ENCODE peak calls at places on chromosomes 4 and X, in six cellular contexts. One of them, this sample, is unnamed.

GRCh38 chrX:97026406-97026805 is 142.7 kb downstream of the RPA4 start:
- DNase-seq in HS-5: no peak
- DNase-seq in activated T-helper 1 cell treated with anti-CD3 and anti-CD28 coated beads, Interleukin-12 subunit alpha, Interleukin-12 subunit beta, Interleukin-2, Interleukin-4 antibody, amounts not matched to agents 30 ng/mL and 10 ng/mL and 1 ng/mL, durations not matched to agents 14 hours and 24 hours and 36 hours: no peak
- DNase-seq in T-helper 9 cell: no peak
- DNase-seq in upper lobe of left lung: no peak
- DNase-seq in NCI-H345: peak
- DNase-seq in this sample: no peak

GRCh38 chr4:4379540-4380087 is 7.3 kb upstream of the NSG1 start:
- DNase-seq in HS-5: no peak
- DNase-seq in activated T-helper 1 cell treated with anti-CD3 and anti-CD28 coated beads, Interleukin-12 subunit alpha, Interleukin-12 subunit beta, Interleukin-2, Interleukin-4 antibody, amounts not matched to agents 30 ng/mL and 10 ng/mL and 1 ng/mL, durations not matched to agents 14 hours and 24 hours and 36 hours: no peak
- DNase-seq in T-helper 9 cell: no peak
- DNase-seq in upper lobe of left lung: no peak
- DNase-seq in NCI-H345: no peak
- DNase-seq in this sample: no peak

GRCh38 chrX:108397627-108398392 is 40.4 kb downstream of the COL4A6 start:
- DNase-seq in HS-5: peak
- DNase-seq in activated T-helper 1 cell treated with anti-CD3 and anti-CD28 coated beads, Interleukin-12 subunit alpha, Interleukin-12 subunit beta, Interleukin-2, Interleukin-4 antibody, amounts not matched to agents 30 ng/mL and 10 ng/mL and 1 ng/mL, durations not matched to agents 14 hours and 24 hours and 36 hours: no peak
- DNase-seq in T-helper 9 cell: no peak
- DNase-seq in upper lobe of left lung: no peak
- DNase-seq in NCI-H345: no peak
- DNase-seq in this sample: no peak

GRCh38 chrX:145848451-145848850 is 30.8 kb downstream of the SLITRK2 start:
- DNase-seq in HS-5: no peak
- DNase-seq in activated T-helper 1 cell treated with anti-CD3 and anti-CD28 coated beads, Interleukin-12 subunit alpha, Interleukin-12 subunit beta, Interleukin-2, Interleukin-4 antibody, amounts not matched to agents 30 ng/mL and 10 ng/mL and 1 ng/mL, durations not matched to agents 14 hours and 24 hours and 36 hours: no peak
- DNase-seq in T-helper 9 cell: no peak
- DNase-seq in upper lobe of left lung: no peak
- DNase-seq in NCI-H345: no peak
- DNase-seq in this sample: no peak

GRCh38 chrX:41561045-41561444 is 113.9 kb downstream of the NYX start:
- DNase-seq in HS-5: peak
- DNase-seq in activated T-helper 1 cell treated with anti-CD3 and anti-CD28 coated beads, Interleukin-12 subunit alpha, Interleukin-12 subunit beta, Interleukin-2, Interleukin-4 antibody, amounts not matched to agents 30 ng/mL and 10 ng/mL and 1 ng/mL, durations not matched to agents 14 hours and 24 hours and 36 hours: peak
- DNase-seq in T-helper 9 cell: no peak
- DNase-seq in upper lobe of left lung: peak
- DNase-seq in NCI-H345: no peak
- DNase-seq in this sample: peak

GRCh38 chrX:9466115-9466495 is 1.2 kb downstream of the TBL1X start:
- DNase-seq in HS-5: no peak
- DNase-seq in activated T-helper 1 cell treated with anti-CD3 and anti-CD28 coated beads, Interleukin-12 subunit alpha, Interleukin-12 subunit beta, Interleukin-2, Interleukin-4 antibody, amounts not matched to agents 30 ng/mL and 10 ng/mL and 1 ng/mL, durations not matched to agents 14 hours and 24 hours and 36 hours: peak
- DNase-seq in T-helper 9 cell: no peak
- DNase-seq in upper lobe of left lung: peak
- DNase-seq in NCI-H345: peak
- DNase-seq in this sample: no peak

GRCh38 chrX:30831082-30831481 is 58.0 kb downstream of the TAB3 start:
- DNase-seq in HS-5: no peak
- DNase-seq in activated T-helper 1 cell treated with anti-CD3 and anti-CD28 coated beads, Interleukin-12 subunit alpha, Interleukin-12 subunit beta, Interleukin-2, Interleukin-4 antibody, amounts not matched to agents 30 ng/mL and 10 ng/mL and 1 ng/mL, durations not matched to agents 14 hours and 24 hours and 36 hours: peak
- DNase-seq in T-helper 9 cell: no peak
- DNase-seq in upper lobe of left lung: no peak
- DNase-seq in NCI-H345: no peak
- DNase-seq in this sample: no peak

GRCh38 chr4:128649575-128650205 is 159.8 kb upstream of the JADE1 start:
- DNase-seq in HS-5: peak
- DNase-seq in activated T-helper 1 cell treated with anti-CD3 and anti-CD28 coated beads, Interleukin-12 subunit alpha, Interleukin-12 subunit beta, Interleukin-2, Interleukin-4 antibody, amounts not matched to agents 30 ng/mL and 10 ng/mL and 1 ng/mL, durations not matched to agents 14 hours and 24 hours and 36 hours: no peak
- DNase-seq in T-helper 9 cell: no peak
- DNase-seq in upper lobe of left lung: no peak
- DNase-seq in NCI-H345: no peak
- DNase-seq in this sample: no peak

GRCh38 chr4:16667464-16667863 is 231.0 kb downstream of the LDB2 start:
- DNase-seq in HS-5: peak
- DNase-seq in activated T-helper 1 cell treated with anti-CD3 and anti-CD28 coated beads, Interleukin-12 subunit alpha, Interleukin-12 subunit beta, Interleukin-2, Interleukin-4 antibody, amounts not matched to agents 30 ng/mL and 10 ng/mL and 1 ng/mL, durations not matched to agents 14 hours and 24 hours and 36 hours: no peak
- DNase-seq in T-helper 9 cell: no peak
- DNase-seq in upper lobe of left lung: no peak
- DNase-seq in NCI-H345: no peak
- DNase-seq in this sample: no peak

GRCh38 chr4:20638825-20639224 is 61.4 kb upstream of the PACRGL start:
- DNase-seq in HS-5: no peak
- DNase-seq in activated T-helper 1 cell treated with anti-CD3 and anti-CD28 coated beads, Interleukin-12 subunit alpha, Interleukin-12 subunit beta, Interleukin-2, Interleukin-4 antibody, amounts not matched to agents 30 ng/mL and 10 ng/mL and 1 ng/mL, durations not matched to agents 14 hours and 24 hours and 36 hours: no peak
- DNase-seq in T-helper 9 cell: no peak
- DNase-seq in upper lobe of left lung: no peak
- DNase-seq in NCI-H345: peak
- DNase-seq in this sample: no peak

GRCh38 chr4:3291969-3292570 is 751 bp upstream of the RGS12 start:
- DNase-seq in HS-5: no peak
- DNase-seq in activated T-helper 1 cell treated with anti-CD3 and anti-CD28 coated beads, Interleukin-12 subunit alpha, Interleukin-12 subunit beta, Interleukin-2, Interleukin-4 antibody, amounts not matched to agents 30 ng/mL and 10 ng/mL and 1 ng/mL, durations not matched to agents 14 hours and 24 hours and 36 hours: no peak
- DNase-seq in T-helper 9 cell: no peak
- DNase-seq in upper lobe of left lung: peak
- DNase-seq in NCI-H345: peak
- DNase-seq in this sample: no peak

GRCh38 chrX:1249101-1249887 is 19.3 kb upstream of the CSF2RA start:
- DNase-seq in HS-5: no peak
- DNase-seq in activated T-helper 1 cell treated with anti-CD3 and anti-CD28 coated beads, Interleukin-12 subunit alpha, Interleukin-12 subunit beta, Interleukin-2, Interleukin-4 antibody, amounts not matched to agents 30 ng/mL and 10 ng/mL and 1 ng/mL, durations not matched to agents 14 hours and 24 hours and 36 hours: peak
- DNase-seq in T-helper 9 cell: no peak
- DNase-seq in upper lobe of left lung: peak
- DNase-seq in NCI-H345: no peak
- DNase-seq in this sample: peak

GRCh38 chr4:6910340-6910959 is 824 bp downstream of the TBC1D14 start:
- DNase-seq in HS-5: no peak
- DNase-seq in activated T-helper 1 cell treated with anti-CD3 and anti-CD28 coated beads, Interleukin-12 subunit alpha, Interleukin-12 subunit beta, Interleukin-2, Interleukin-4 antibody, amounts not matched to agents 30 ng/mL and 10 ng/mL and 1 ng/mL, durations not matched to agents 14 hours and 24 hours and 36 hours: no peak
- DNase-seq in T-helper 9 cell: no peak
- DNase-seq in upper lobe of left lung: peak
- DNase-seq in NCI-H345: no peak
- DNase-seq in this sample: no peak

GRCh38 chr4:94757192-94758140 is at the start of gene BMPR1B:
- DNase-seq in HS-5: peak
- DNase-seq in activated T-helper 1 cell treated with anti-CD3 and anti-CD28 coated beads, Interleukin-12 subunit alpha, Interleukin-12 subunit beta, Interleukin-2, Interleukin-4 antibody, amounts not matched to agents 30 ng/mL and 10 ng/mL and 1 ng/mL, durations not matched to agents 14 hours and 24 hours and 36 hours: no peak
- DNase-seq in T-helper 9 cell: no peak
- DNase-seq in upper lobe of left lung: no peak
- DNase-seq in NCI-H345: no peak
- DNase-seq in this sample: peak

GRCh38 chr4:53599632-53600031 is 8.3 kb upstream of the LNX1 start:
- DNase-seq in HS-5: no peak
- DNase-seq in activated T-helper 1 cell treated with anti-CD3 and anti-CD28 coated beads, Interleukin-12 subunit alpha, Interleukin-12 subunit beta, Interleukin-2, Interleukin-4 antibody, amounts not matched to agents 30 ng/mL and 10 ng/mL and 1 ng/mL, durations not matched to agents 14 hours and 24 hours and 36 hours: no peak
- DNase-seq in T-helper 9 cell: no peak
- DNase-seq in upper lobe of left lung: no peak
- DNase-seq in NCI-H345: no peak
- DNase-seq in this sample: no peak

GRCh38 chr4:168765322-168765721 is 244.7 kb downstream of the CBR4 start:
- DNase-seq in HS-5: no peak
- DNase-seq in activated T-helper 1 cell treated with anti-CD3 and anti-CD28 coated beads, Interleukin-12 subunit alpha, Interleukin-12 subunit beta, Interleukin-2, Interleukin-4 antibody, amounts not matched to agents 30 ng/mL and 10 ng/mL and 1 ng/mL, durations not matched to agents 14 hours and 24 hours and 36 hours: no peak
- DNase-seq in T-helper 9 cell: no peak
- DNase-seq in upper lobe of left lung: no peak
- DNase-seq in NCI-H345: no peak
- DNase-seq in this sample: no peak

GRCh38 chr4:709348-709747 is 3.7 kb downstream of the PCGF3 start:
- DNase-seq in HS-5: no peak
- DNase-seq in activated T-helper 1 cell treated with anti-CD3 and anti-CD28 coated beads, Interleukin-12 subunit alpha, Interleukin-12 subunit beta, Interleukin-2, Interleukin-4 antibody, amounts not matched to agents 30 ng/mL and 10 ng/mL and 1 ng/mL, durations not matched to agents 14 hours and 24 hours and 36 hours: no peak
- DNase-seq in T-helper 9 cell: no peak
- DNase-seq in upper lobe of left lung: no peak
- DNase-seq in NCI-H345: no peak
- DNase-seq in this sample: no peak

GRCh38 chr4:30258949-30259348 is 461.2 kb upstream of the PCDH7 start:
- DNase-seq in HS-5: peak
- DNase-seq in activated T-helper 1 cell treated with anti-CD3 and anti-CD28 coated beads, Interleukin-12 subunit alpha, Interleukin-12 subunit beta, Interleukin-2, Interleukin-4 antibody, amounts not matched to agents 30 ng/mL and 10 ng/mL and 1 ng/mL, durations not matched to agents 14 hours and 24 hours and 36 hours: no peak
- DNase-seq in T-helper 9 cell: no peak
- DNase-seq in upper lobe of left lung: no peak
- DNase-seq in NCI-H345: no peak
- DNase-seq in this sample: no peak